ENCODE peak calls at places on chromosomes 12 and 14, in seven cellular contexts. One of them, this sample, is unnamed.

GRCh38 chr12:25438638-25439037 is 114.4 kb downstream of the LMNTD1 start:
- DNase-seq in OCI-LY7: no peak
- DNase-seq in CD8-positive, alpha-beta T cell: no peak
- DNase-seq in fibroblast of mammary gland: peak; percentile 88
- DNase-seq in endothelial cell: no peak
- DNase-seq in pancreas: no peak
- DNase-seq in suprapubic skin: no peak
- DNase-seq in this sample: no peak

GRCh38 chr12:46556820-46557524 is 184.4 kb upstream of the SLC38A2 start:
- DNase-seq in fibroblast of mammary gland: peak; percentile 96
- DNase-seq in CD8-positive, alpha-beta T cell: no peak
- DNase-seq in pancreas: no peak
- DNase-seq in suprapubic skin: no peak
- DNase-seq in endothelial cell: no peak
- DNase-seq in OCI-LY7: no peak
- DNase-seq in this sample: no peak

GRCh38 chr12:110199360-110200123 is 75.4 kb downstream of the IFT81 start:
- DNase-seq in CD8-positive, alpha-beta T cell: no peak
- DNase-seq in pancreas: no peak
- DNase-seq in suprapubic skin: no peak
- DNase-seq in fibroblast of mammary gland: peak; percentile 75
- DNase-seq in endothelial cell: peak; percentile 32
- DNase-seq in OCI-LY7: peak; percentile 30
- DNase-seq in this sample: peak; percentile 49

GRCh38 chr12:67747869-67748760 is 99.6 kb downstream of the DYRK2 start:
- DNase-seq in pancreas: peak; percentile 87
- DNase-seq in CD8-positive, alpha-beta T cell: no peak
- DNase-seq in suprapubic skin: no peak
- DNase-seq in fibroblast of mammary gland: peak; percentile 64
- DNase-seq in endothelial cell: no peak
- DNase-seq in OCI-LY7: no peak
- DNase-seq in this sample: no peak

GRCh38 chr12:119179335-119180021 is 747 bp downstream of the HSPB8 start:
- DNase-seq in pancreas: peak; percentile 52
- DNase-seq in fibroblast of mammary gland: peak; percentile 58
- DNase-seq in suprapubic skin: no peak
- DNase-seq in CD8-positive, alpha-beta T cell: no peak
- DNase-seq in endothelial cell: peak; percentile 19
- DNase-seq in OCI-LY7: no peak
- DNase-seq in this sample: peak; percentile 80

GRCh38 chr12:124568431-124569374 is 1.3 kb upstream of the NCOR2 start:
- DNase-seq in OCI-LY7: peak; percentile 35
- DNase-seq in pancreas: no peak
- DNase-seq in CD8-positive, alpha-beta T cell: no peak
- DNase-seq in suprapubic skin: no peak
- DNase-seq in fibroblast of mammary gland: peak; percentile 97
- DNase-seq in endothelial cell: no peak
- DNase-seq in this sample: peak; percentile 71

GRCh38 chr14:46054526-46054925 is 597.1 kb downstream of the RPL10L start:
- DNase-seq in OCI-LY7: no peak
- DNase-seq in CD8-positive, alpha-beta T cell: no peak
- DNase-seq in endothelial cell: no peak
- DNase-seq in pancreas: no peak
- DNase-seq in suprapubic skin: no peak
- DNase-seq in fibroblast of mammary gland: peak; percentile 87
- DNase-seq in this sample: no peak

GRCh38 chr14:98120831-98121464 is 1151.0 kb downstream of the BCL11B start:
- DNase-seq in endothelial cell: no peak
- DNase-seq in CD8-positive, alpha-beta T cell: no peak
- DNase-seq in fibroblast of mammary gland: no peak
- DNase-seq in OCI-LY7: no peak
- DNase-seq in pancreas: no peak
- DNase-seq in suprapubic skin: no peak
- DNase-seq in this sample: no peak

GRCh38 chr12:94988471-94988870 is 15.0 kb downstream of the NDUFA12 start:
- DNase-seq in CD8-positive, alpha-beta T cell: no peak
- DNase-seq in pancreas: no peak
- DNase-seq in OCI-LY7: peak; percentile 16
- DNase-seq in fibroblast of mammary gland: no peak
- DNase-seq in endothelial cell: no peak
- DNase-seq in suprapubic skin: no peak
- DNase-seq in this sample: no peak

GRCh38 chr12:73266206-73266605 is 994.0 kb downstream of the TRHDE start:
- DNase-seq in CD8-positive, alpha-beta T cell: no peak
- DNase-seq in pancreas: no peak
- DNase-seq in suprapubic skin: no peak
- DNase-seq in OCI-LY7: no peak
- DNase-seq in endothelial cell: no peak
- DNase-seq in fibroblast of mammary gland: no peak
- DNase-seq in this sample: no peak

GRCh38 chr14:80388980-80389711 is 177.8 kb upstream of the DIO2 start:
- DNase-seq in endothelial cell: no peak
- DNase-seq in suprapubic skin: no peak
- DNase-seq in fibroblast of mammary gland: peak; percentile 74
- DNase-seq in CD8-positive, alpha-beta T cell: no peak
- DNase-seq in pancreas: no peak
- DNase-seq in OCI-LY7: no peak
- DNase-seq in this sample: no peak

GRCh38 chr14:93892923-93893549 is 34.1 kb upstream of the FAM181A start:
- DNase-seq in fibroblast of mammary gland: peak; percentile 49
- DNase-seq in OCI-LY7: peak; percentile 66
- DNase-seq in CD8-positive, alpha-beta T cell: peak; percentile 73
- DNase-seq in endothelial cell: peak; percentile 84
- DNase-seq in suprapubic skin: peak; percentile 89
- DNase-seq in pancreas: peak; percentile 76
- DNase-seq in this sample: peak; percentile 82

GRCh38 chr14:103897075-103897947 is 30.9 kb upstream of the TDRD9 start:
- DNase-seq in pancreas: peak; percentile 89
- DNase-seq in suprapubic skin: no peak
- DNase-seq in OCI-LY7: no peak
- DNase-seq in fibroblast of mammary gland: no peak
- DNase-seq in endothelial cell: no peak
- DNase-seq in CD8-positive, alpha-beta T cell: no peak
- DNase-seq in this sample: no peak

GRCh38 chr14:61140872-61141271 is 140.3 kb downstream of the TMEM30B start:
- DNase-seq in suprapubic skin: no peak
- DNase-seq in fibroblast of mammary gland: peak; percentile 96
- DNase-seq in endothelial cell: no peak
- DNase-seq in pancreas: no peak
- DNase-seq in CD8-positive, alpha-beta T cell: no peak
- DNase-seq in OCI-LY7: no peak
- DNase-seq in this sample: no peak

GRCh38 chr12:104369708-104370107 is 66.2 kb downstream of the EID3 start:
- DNase-seq in pancreas: no peak
- DNase-seq in suprapubic skin: no peak
- DNase-seq in CD8-positive, alpha-beta T cell: no peak
- DNase-seq in endothelial cell: no peak
- DNase-seq in fibroblast of mammary gland: no peak
- DNase-seq in OCI-LY7: no peak
- DNase-seq in this sample: no peak

GRCh38 chr14:20587489-20588154 is at the start of gene RNASE11:
- DNase-seq in OCI-LY7: no peak
- DNase-seq in suprapubic skin: no peak
- DNase-seq in endothelial cell: no peak
- DNase-seq in CD8-positive, alpha-beta T cell: no peak
- DNase-seq in pancreas: no peak
- DNase-seq in fibroblast of mammary gland: no peak
- DNase-seq in this sample: no peak

GRCh38 chr12:105721915-105722314 is 391.4 kb downstream of the C12orf75 start:
- DNase-seq in CD8-positive, alpha-beta T cell: no peak
- DNase-seq in pancreas: no peak
- DNase-seq in suprapubic skin: no peak
- DNase-seq in OCI-LY7: no peak
- DNase-seq in fibroblast of mammary gland: no peak
- DNase-seq in endothelial cell: no peak
- DNase-seq in this sample: no peak

GRCh38 chr14:30331030-30331429 is 227.9 kb upstream of the G2E3 start:
- DNase-seq in pancreas: no peak
- DNase-seq in fibroblast of mammary gland: no peak
- DNase-seq in endothelial cell: no peak
- DNase-seq in suprapubic skin: no peak
- DNase-seq in OCI-LY7: no peak
- DNase-seq in CD8-positive, alpha-beta T cell: no peak
- DNase-seq in this sample: no peak

GRCh38 chr14:30333934-30334333 is 225.0 kb upstream of the G2E3 start:
- DNase-seq in pancreas: no peak
- DNase-seq in OCI-LY7: no peak
- DNase-seq in endothelial cell: no peak
- DNase-seq in suprapubic skin: no peak
- DNase-seq in CD8-positive, alpha-beta T cell: no peak
- DNase-seq in fibroblast of mammary gland: peak; percentile 25
- DNase-seq in this sample: no peak

GRCh38 chr14:30332374-30332773 is 226.6 kb upstream of the G2E3 start:
- DNase-seq in CD8-positive, alpha-beta T cell: no peak
- DNase-seq in OCI-LY7: no peak
- DNase-seq in endothelial cell: no peak
- DNase-seq in pancreas: no peak
- DNase-seq in fibroblast of mammary gland: no peak
- DNase-seq in suprapubic skin: no peak
- DNase-seq in this sample: no peak

GRCh38 chr14:30330452-30330851 is 228.5 kb upstream of the G2E3 start:
- DNase-seq in fibroblast of mammary gland: peak; percentile 11
- DNase-seq in pancreas: no peak
- DNase-seq in endothelial cell: no peak
- DNase-seq in CD8-positive, alpha-beta T cell: no peak
- DNase-seq in OCI-LY7: peak; percentile 17
- DNase-seq in suprapubic skin: no peak
- DNase-seq in this sample: no peak
- TF ChIP-seq CTCF in fibroblast of mammary gland: peak; percentile 35
- TF ChIP-seq CTCF in pancreas: no peak
- TF ChIP-seq CTCF in endothelial cell: peak; percentile 70
- TF ChIP-seq CTCF in CD8-positive, alpha-beta T cell: no peak
- TF ChIP-seq CTCF in OCI-LY7: peak; percentile 78
- TF ChIP-seq CTCF in suprapubic skin: no peak
- TF ChIP-seq CTCF in this sample: peak; percentile 67

GRCh38 chr14:32012062-32012461 is 65.0 kb upstream of the ARHGAP5 start:
- DNase-seq in fibroblast of mammary gland: no peak
- DNase-seq in endothelial cell: no peak
- DNase-seq in OCI-LY7: no peak
- DNase-seq in pancreas: no peak
- DNase-seq in CD8-positive, alpha-beta T cell: no peak
- DNase-seq in suprapubic skin: no peak
- DNase-seq in this sample: no peak

GRCh38 chr14:32014498-32014897 is 62.6 kb upstream of the ARHGAP5 start:
- DNase-seq in CD8-positive, alpha-beta T cell: no peak
- DNase-seq in endothelial cell: no peak
- DNase-seq in fibroblast of mammary gland: no peak
- DNase-seq in pancreas: no peak
- DNase-seq in suprapubic skin: no peak
- DNase-seq in OCI-LY7: no peak
- DNase-seq in this sample: no peak

GRCh38 chr14:32011225-32011624 is 65.9 kb upstream of the ARHGAP5 start:
- DNase-seq in pancreas: no peak
- DNase-seq in CD8-positive, alpha-beta T cell: no peak
- DNase-seq in fibroblast of mammary gland: no peak
- DNase-seq in suprapubic skin: no peak
- DNase-seq in OCI-LY7: no peak
- DNase-seq in endothelial cell: no peak
- DNase-seq in this sample: no peak

GRCh38 chr14:32012571-32012970 is 64.5 kb upstream of the ARHGAP5 start:
- DNase-seq in OCI-LY7: no peak
- DNase-seq in CD8-positive, alpha-beta T cell: no peak
- DNase-seq in suprapubic skin: no peak
- DNase-seq in pancreas: no peak
- DNase-seq in endothelial cell: no peak
- DNase-seq in fibroblast of mammary gland: no peak
- DNase-seq in this sample: no peak

DNA sequence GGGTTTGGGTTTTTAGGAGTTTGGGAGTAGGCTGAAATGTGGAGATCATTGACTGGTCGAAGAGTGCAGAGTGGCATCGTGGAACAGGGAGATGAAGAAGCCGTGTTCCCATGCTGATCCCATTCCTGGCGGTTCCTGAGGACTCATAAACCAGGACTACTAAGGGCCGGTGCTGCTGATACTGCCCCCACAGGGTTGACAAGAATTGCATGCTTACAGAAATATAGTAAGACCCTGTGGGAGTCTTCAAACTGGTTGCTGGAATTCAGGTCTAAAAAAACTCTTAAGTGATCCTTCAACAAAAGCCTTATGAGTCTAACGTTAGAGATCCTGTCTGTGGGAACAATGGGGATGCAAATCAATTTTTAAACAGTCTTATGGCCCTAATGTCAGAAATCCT is 64.0 kb upstream of the ARHGAP5 start:
- DNase-seq in endothelial cell: no peak
- DNase-seq in fibroblast of mammary gland: no peak
- DNase-seq in suprapubic skin: no peak
- DNase-seq in OCI-LY7: no peak
- DNase-seq in CD8-positive, alpha-beta T cell: no peak
- DNase-seq in pancreas: no peak
- DNase-seq in this sample: peak; percentile 53
- TF ChIP-seq CTCF in endothelial cell: no peak
- TF ChIP-seq CTCF in fibroblast of mammary gland: peak; percentile 7
- TF ChIP-seq CTCF in suprapubic skin: no peak
- TF ChIP-seq CTCF in OCI-LY7: peak; percentile 34
- TF ChIP-seq CTCF in CD8-positive, alpha-beta T cell: no peak
- TF ChIP-seq CTCF in pancreas: no peak
- TF ChIP-seq CTCF in this sample: peak; percentile 61

GRCh38 chr14:88727057-88727456 is 65.7 kb downstream of the EML5 start:
- DNase-seq in suprapubic skin: no peak
- DNase-seq in fibroblast of mammary gland: no peak
- DNase-seq in OCI-LY7: no peak
- DNase-seq in endothelial cell: no peak
- DNase-seq in CD8-positive, alpha-beta T cell: no peak
- DNase-seq in pancreas: no peak
- DNase-seq in this sample: no peak

DNA sequence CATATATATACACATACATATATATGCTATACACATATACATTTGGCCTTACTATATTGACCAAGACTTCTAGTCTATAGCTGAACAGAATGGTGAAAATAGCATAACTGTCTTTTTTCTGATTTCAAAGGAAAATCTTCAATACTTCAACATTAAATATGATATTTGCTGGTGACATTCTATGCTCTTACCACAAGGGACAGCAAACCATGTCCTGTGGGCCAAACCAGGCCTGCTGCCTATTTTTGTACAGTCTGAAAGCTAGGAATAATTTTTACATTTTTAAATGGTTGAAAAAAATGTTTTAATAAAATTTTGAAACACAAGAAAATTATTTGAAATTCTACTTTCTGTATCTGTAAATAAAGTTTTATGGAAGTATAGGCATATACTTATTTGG is 63.6 kb downstream of the EML5 start:
- DNase-seq in OCI-LY7: no peak
- DNase-seq in suprapubic skin: no peak
- DNase-seq in CD8-positive, alpha-beta T cell: no peak
- DNase-seq in fibroblast of mammary gland: no peak
- DNase-seq in pancreas: no peak
- DNase-seq in endothelial cell: no peak
- DNase-seq in this sample: no peak
- TF ChIP-seq CTCF in OCI-LY7: peak; percentile 57
- TF ChIP-seq CTCF in suprapubic skin: no peak
- TF ChIP-seq CTCF in CD8-positive, alpha-beta T cell: no peak
- TF ChIP-seq CTCF in fibroblast of mammary gland: peak; percentile 36
- TF ChIP-seq CTCF in pancreas: no peak
- TF ChIP-seq CTCF in endothelial cell: peak; percentile 52
- TF ChIP-seq CTCF in this sample: peak; percentile 40

DNA sequence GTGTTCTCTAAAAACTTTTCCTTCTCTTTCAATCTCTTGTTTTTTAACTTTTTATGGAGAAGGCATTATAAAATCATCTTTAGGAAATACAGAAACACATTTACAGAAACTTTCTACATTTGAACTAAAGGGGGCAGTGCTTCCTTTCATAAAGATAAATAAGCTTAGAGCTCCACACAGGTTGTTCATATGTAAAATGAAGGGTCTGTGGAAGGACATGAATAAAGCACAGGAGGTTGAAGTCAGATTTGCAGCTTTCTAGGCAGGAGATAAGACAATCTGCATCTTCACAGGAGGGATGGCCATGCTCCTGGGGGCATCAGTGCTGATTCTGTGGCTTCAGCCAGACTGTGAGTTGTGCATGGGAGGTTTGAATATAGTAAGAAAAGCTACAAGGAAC is 426.0 kb downstream of the DAD1 start:
- DNase-seq in OCI-LY7: peak; percentile 12
- DNase-seq in endothelial cell: no peak
- DNase-seq in suprapubic skin: no peak
- DNase-seq in fibroblast of mammary gland: peak; percentile 5
- DNase-seq in pancreas: no peak
- DNase-seq in CD8-positive, alpha-beta T cell: no peak
- DNase-seq in this sample: no peak
- TF ChIP-seq CTCF in OCI-LY7: peak; percentile 72
- TF ChIP-seq CTCF in endothelial cell: peak; percentile 15
- TF ChIP-seq CTCF in suprapubic skin: no peak
- TF ChIP-seq CTCF in fibroblast of mammary gland: no peak
- TF ChIP-seq CTCF in pancreas: no peak
- TF ChIP-seq CTCF in CD8-positive, alpha-beta T cell: no peak
- TF ChIP-seq CTCF in this sample: peak; percentile 59